ENCODE peak calls at places on chromosome X, in six cellular contexts. R is IMR-90, M is neuronal stem cell, A is H9, H is trophoblast cell, L is H1. W is an unnamed sample.

GRCh38 chrX:131901581-131901980 is 121.5 kb upstream of the STK26 start:
- DNase-seq in R (no peak), M (no peak), A (no peak), H (no peak), L (no peak), W (no peak)

GRCh38 chrX:340641-341423 is 22.2 kb upstream of the GTPBP6 start:
- DNase-seq in R (no peak), M (no peak), A (no peak), H (no peak), L (no peak), W (no peak)

GRCh38 chrX:139200793-139201192 is 329.7 kb upstream of the F9 start:
- DNase-seq in R (peak), M (no peak), A (no peak), H (no peak), L (no peak), W (no peak)

GRCh38 chrX:138031715-138032114 is 465.8 kb downstream of the ZIC3 start:
- DNase-seq in R (no peak), M (no peak), A (no peak), H (no peak), L (no peak), W (no peak)

GRCh38 chrX:134241960-134242619 is 5.1 kb downstream of the CCDC160 start:
- DNase-seq in R (no peak), M (no peak), A (no peak), H (no peak), L (no peak), W (no peak)

GRCh38 chrX:39848900-39849299 is 248.9 kb downstream of the BCOR start:
- DNase-seq in R (peak), M (no peak), A (no peak), H (no peak), L (no peak), W (peak)

GRCh38 chrX:54043696-54044125 is 562 bp downstream of the PHF8 start:
- DNase-seq in R (peak), M (no peak), A (peak), H (no peak), L (no peak), W (peak)

GRCh38 chrX:68534696-68535095 is 35.8 kb downstream of the YIPF6 start:
- DNase-seq in R (peak), M (no peak), A (no peak), H (no peak), L (no peak), W (no peak)

GRCh38 chrX:83495882-83496281 is 12.2 kb upstream of the POU3F4 start:
- DNase-seq in R (no peak), M (no peak), A (no peak), H (no peak), L (no peak), W (no peak)

GRCh38 chrX:129596077-129596476 is 56.0 kb downstream of the OCRL start:
- DNase-seq in R (no peak), M (no peak), A (no peak), H (no peak), L (no peak), W (no peak)

GRCh38 chrX:23749576-23749975 is 6.5 kb upstream of the ACOT9 start:
- DNase-seq in R (no peak), M (no peak), A (no peak), H (no peak), L (no peak), W (no peak)

GRCh38 chrX:71989768-71990167 is 79.1 kb downstream of the NHSL2 start:
- DNase-seq in R (peak), M (no peak), A (no peak), H (no peak), L (no peak), W (peak)

GRCh38 chrX:85851418-85851817 is 195.9 kb downstream of the CHM start:
- DNase-seq in R (peak), M (peak), A (peak), H (peak), L (peak), W (peak)

GRCh38 chrX:48958635-48959094 is 1.3 kb upstream of the OTUD5 start:
- DNase-seq in R (peak), M (no peak), A (no peak), H (peak), L (no peak), W (peak)

GRCh38 chrX:96791559-96791958 is 92.1 kb upstream of the RPA4 start:
- DNase-seq in R (peak), M (no peak), A (no peak), H (no peak), L (no peak), W (no peak)

GRCh38 chrX:2841511-2841910 is 12.8 kb downstream of the GYG2 start:
- DNase-seq in R (no peak), M (no peak), A (no peak), H (no peak), L (no peak), W (peak)

GRCh38 chrX:86604620-86605019 is 456.4 kb downstream of the DACH2 start:
- DNase-seq in R (peak), M (no peak), A (no peak), H (no peak), L (no peak), W (no peak)

GRCh38 chrX:10387011-10387410 is 230.2 kb downstream of the CLCN4 start:
- DNase-seq in R (peak), M (no peak), A (no peak), H (no peak), L (no peak), W (peak)

GRCh38 chrX:39504850-39505259 is 592.9 kb downstream of the BCOR start:
- DNase-seq in R (no peak), M (no peak), A (no peak), H (no peak), L (no peak), W (peak)

GRCh38 chrX:120309873-120310730 is 1.2 kb downstream of the TMEM255A start:
- DNase-seq in R (no peak), M (peak), A (peak), H (peak), L (no peak), W (no peak)

GRCh38 chrX:87299563-87300160 is 217.9 kb upstream of the KLHL4 start:
- DNase-seq in R (peak), M (peak), A (no peak), H (no peak), L (no peak), W (peak)

GRCh38 chrX:47091149-47091775 is 13.0 kb downstream of the RGN start:
- DNase-seq in R (peak), M (peak), A (no peak), H (no peak), L (no peak), W (peak)

GRCh38 chrX:49191033-49191871 is 5.1 kb upstream of the PRICKLE3 start:
- DNase-seq in R (peak), M (peak), A (peak), H (peak), L (peak), W (peak)

DNA sequence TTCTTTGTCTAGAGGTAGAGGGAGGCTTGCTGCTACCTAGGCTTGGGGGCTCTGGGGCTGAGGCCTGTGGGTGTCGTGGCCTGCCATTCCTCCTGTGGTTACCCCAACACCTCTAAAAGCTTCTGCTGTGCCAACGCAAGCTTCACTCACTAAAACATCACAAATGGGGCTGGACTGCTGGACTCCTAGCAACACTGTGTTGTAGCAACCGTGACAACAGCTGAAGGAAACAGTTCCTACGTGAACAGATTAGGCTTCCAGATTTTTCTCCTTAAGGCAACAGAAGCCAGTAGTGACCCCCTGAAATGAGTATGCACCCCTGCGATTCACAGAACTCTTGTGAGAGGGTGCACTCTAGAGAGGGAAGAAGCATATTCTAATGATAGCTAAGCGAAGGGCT is 138.3 kb upstream of the TEX13D start:
- DNase-seq in R (no peak), M (peak), A (no peak), H (peak), L (no peak), W (peak)
- H3K14ac ChIP-seq in R (no peak), M (no peak), A (no peak), H (no peak), L (no peak), W (no peak)

GRCh38 chrX:123696334-123696733 is 36.5 kb downstream of the THOC2 start:
- DNase-seq in R (no peak), M (no peak), A (no peak), H (no peak), L (no peak), W (no peak)
- H3K14ac ChIP-seq in R (no peak), M (no peak), A (no peak), H (no peak), L (no peak), W (no peak)

DNA sequence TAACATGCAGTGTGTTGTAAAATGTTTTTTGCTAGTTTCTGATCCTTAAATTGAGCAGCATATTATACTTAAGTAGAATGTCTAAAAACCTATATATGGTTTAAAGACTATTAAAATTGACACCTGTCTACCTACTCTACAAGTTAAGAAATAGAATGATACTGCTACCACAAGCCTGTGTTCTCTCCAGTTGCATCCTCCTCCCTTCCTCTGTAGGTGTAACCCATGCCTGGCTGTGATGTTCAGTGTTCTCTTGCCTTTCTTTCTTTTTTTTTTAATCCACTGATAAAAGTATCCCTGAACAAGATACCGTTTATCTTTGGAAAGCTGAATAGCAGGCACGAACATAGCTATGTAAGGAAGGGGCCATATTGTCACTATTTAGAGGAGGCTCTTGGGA is 99.1 kb downstream of the KDM6A start:
- DNase-seq in R (no peak), M (no peak), A (no peak), H (no peak), L (no peak), W (no peak)
- H3K14ac ChIP-seq in R (no peak), M (no peak), A (no peak), H (no peak), L (no peak), W (no peak)

GRCh38 chrX:19630228-19630627 is 114.9 kb upstream of the MAP3K15 start:
- DNase-seq in R (no peak), M (no peak), A (no peak), H (no peak), L (no peak), W (no peak)
- H3K14ac ChIP-seq in R (no peak), M (no peak), A (no peak), H (no peak), L (no peak), W (no peak)

DNA sequence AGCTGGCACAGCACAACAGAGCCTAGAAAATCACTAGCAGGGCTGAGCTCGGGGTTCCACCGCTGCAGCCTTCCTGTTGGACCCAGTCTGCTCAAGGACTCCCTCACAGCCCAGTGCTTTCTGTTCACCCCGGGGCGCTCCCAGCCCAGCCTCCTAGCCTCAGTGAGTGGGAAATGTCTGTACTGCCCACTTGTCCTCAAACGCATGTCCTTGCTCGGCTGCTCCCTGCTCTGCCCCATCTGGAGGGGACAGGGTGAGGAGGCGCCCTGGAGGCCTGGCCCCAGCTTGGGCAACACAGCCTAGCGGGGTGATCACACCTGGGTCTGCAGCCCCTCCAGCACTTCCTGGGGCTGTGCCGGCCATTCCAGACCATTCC is 11.9 kb upstream of the CCNQ start:
- DNase-seq in R (no peak), M (no peak), A (no peak), H (no peak), L (no peak), W (no peak)
- H3K14ac ChIP-seq in R (no peak), M (no peak), A (no peak), H (no peak), L (no peak), W (no peak)

W was measured in mesenchymal stem cell.